ENCODE peak calls at places on chromosomes 1 and 21, in four cellular contexts. One of them, this sample, is unnamed.

GRCh38 chr1:30447701-30448100 is 275.7 kb downstream of the MATN1 start:
- DNase-seq in K562: no peak
- DNase-seq in H1: no peak
- DNase-seq in HepG2: no peak
- DNase-seq in this sample: no peak

GRCh38 chr21:39184050-39184980 is 1.1 kb upstream of the PSMG1 start:
- DNase-seq in HepG2: no peak
- DNase-seq in H1: no peak
- DNase-seq in K562: no peak
- DNase-seq in this sample: no peak

GRCh38 chr1:48016526-48016925 is 19.3 kb upstream of the TRABD2B start:
- DNase-seq in HepG2: no peak
- DNase-seq in K562: no peak
- DNase-seq in H1: no peak
- DNase-seq in this sample: no peak

GRCh38 chr1:11505591-11506538 is 26.9 kb downstream of the DISP3 start:
- DNase-seq in K562: no peak
- DNase-seq in H1: no peak
- DNase-seq in HepG2: no peak
- DNase-seq in this sample: no peak

GRCh38 chr1:110319332-110320167 is 19.6 kb upstream of the RBM15 start:
- DNase-seq in HepG2: no peak
- DNase-seq in K562: no peak
- DNase-seq in H1: no peak
- DNase-seq in this sample: no peak

GRCh38 chr1:40344597-40344996 is 27.5 kb upstream of the COL9A2 start:
- DNase-seq in K562: no peak
- DNase-seq in H1: no peak
- DNase-seq in HepG2: peak; percentile 43
- DNase-seq in this sample: no peak

GRCh38 chr1:31152181-31152768 is 86.8 kb upstream of the PUM1 start:
- DNase-seq in HepG2: peak; percentile 39
- DNase-seq in H1: no peak
- DNase-seq in K562: no peak
- DNase-seq in this sample: no peak

GRCh38 chr1:50348449-50349241 is 74.6 kb downstream of the DMRTA2 start:
- DNase-seq in H1: no peak
- DNase-seq in K562: peak; percentile 78
- DNase-seq in HepG2: peak; percentile 69
- DNase-seq in this sample: no peak

GRCh38 chr1:222665964-222666363 is 46.3 kb downstream of the AIDA start:
- DNase-seq in K562: no peak
- DNase-seq in H1: no peak
- DNase-seq in HepG2: no peak
- DNase-seq in this sample: no peak

GRCh38 chr1:31574749-31575372 is 1.5 kb upstream of the TINAGL1 start:
- DNase-seq in K562: peak; percentile 48
- DNase-seq in H1: no peak
- DNase-seq in HepG2: no peak
- DNase-seq in this sample: no peak

GRCh38 chr1:3161130-3161840 is 92.3 kb downstream of the PRDM16 start:
- DNase-seq in HepG2: no peak
- DNase-seq in H1: no peak
- DNase-seq in K562: no peak
- DNase-seq in this sample: no peak

GRCh38 chr1:208333676-208334075 is 89.5 kb upstream of the PLXNA2 start:
- DNase-seq in H1: no peak
- DNase-seq in HepG2: no peak
- DNase-seq in K562: no peak
- DNase-seq in this sample: no peak

GRCh38 chr1:27536004-27536757 is 46.2 kb upstream of the WASF2 start:
- DNase-seq in H1: no peak
- DNase-seq in HepG2: no peak
- DNase-seq in K562: no peak
- DNase-seq in this sample: no peak

GRCh38 chr1:9291914-9292360 is 757 bp upstream of the SPSB1 start:
- DNase-seq in H1: no peak
- DNase-seq in HepG2: peak; percentile 58
- DNase-seq in K562: no peak
- DNase-seq in this sample: no peak

GRCh38 chr1:60897003-60897402 is 185.4 kb upstream of the NFIA start:
- DNase-seq in HepG2: no peak
- DNase-seq in H1: no peak
- DNase-seq in K562: no peak
- DNase-seq in this sample: no peak

GRCh38 chr1:17874231-17874630 is 119.1 kb downstream of the ACTL8 start:
- DNase-seq in K562: no peak
- DNase-seq in HepG2: no peak
- DNase-seq in H1: no peak
- DNase-seq in this sample: no peak

GRCh38 chr1:53899206-53899628 is 5.2 kb downstream of the DIO1 start:
- DNase-seq in H1: no peak
- DNase-seq in HepG2: peak; percentile 79
- DNase-seq in K562: no peak
- DNase-seq in this sample: no peak

GRCh38 chr1:47969478-47969877 is 27.7 kb downstream of the TRABD2B start:
- DNase-seq in K562: no peak
- DNase-seq in H1: no peak
- DNase-seq in HepG2: no peak
- DNase-seq in this sample: no peak

GRCh38 chr21:45129231-45129923 is 55.0 kb downstream of the ADARB1 start:
- DNase-seq in H1: no peak
- DNase-seq in K562: peak; percentile 50
- DNase-seq in HepG2: no peak
- DNase-seq in this sample: no peak

GRCh38 chr21:43815107-43815742 is 25.8 kb downstream of the RRP1 start:
- DNase-seq in HepG2: no peak
- DNase-seq in K562: peak; percentile 94
- DNase-seq in H1: no peak
- DNase-seq in this sample: no peak

GRCh38 chr1:115829023-115829674 is 11.8 kb downstream of the NHLH2 start:
- DNase-seq in HepG2: peak; percentile 28
- DNase-seq in H1: no peak
- DNase-seq in K562: peak; percentile 29
- DNase-seq in this sample: no peak

GRCh38 chr1:20724364-20725188 is 6.8 kb upstream of the KIF17 start:
- DNase-seq in K562: no peak
- DNase-seq in H1: no peak
- DNase-seq in HepG2: no peak
- DNase-seq in this sample: no peak

GRCh38 chr1:20726932-20727745 is 5.4 kb downstream of the SH2D5 start:
- DNase-seq in HepG2: no peak
- DNase-seq in H1: no peak
- DNase-seq in K562: no peak
- DNase-seq in this sample: no peak

GRCh38 chr1:20725189-20726106 is 7.1 kb downstream of the SH2D5 start:
- DNase-seq in HepG2: no peak
- DNase-seq in H1: no peak
- DNase-seq in K562: no peak
- DNase-seq in this sample: no peak

GRCh38 chr1:20727746-20728316 is 4.7 kb downstream of the SH2D5 start:
- DNase-seq in H1: no peak
- DNase-seq in HepG2: no peak
- DNase-seq in K562: peak; percentile 55
- DNase-seq in this sample: no peak

DNA sequence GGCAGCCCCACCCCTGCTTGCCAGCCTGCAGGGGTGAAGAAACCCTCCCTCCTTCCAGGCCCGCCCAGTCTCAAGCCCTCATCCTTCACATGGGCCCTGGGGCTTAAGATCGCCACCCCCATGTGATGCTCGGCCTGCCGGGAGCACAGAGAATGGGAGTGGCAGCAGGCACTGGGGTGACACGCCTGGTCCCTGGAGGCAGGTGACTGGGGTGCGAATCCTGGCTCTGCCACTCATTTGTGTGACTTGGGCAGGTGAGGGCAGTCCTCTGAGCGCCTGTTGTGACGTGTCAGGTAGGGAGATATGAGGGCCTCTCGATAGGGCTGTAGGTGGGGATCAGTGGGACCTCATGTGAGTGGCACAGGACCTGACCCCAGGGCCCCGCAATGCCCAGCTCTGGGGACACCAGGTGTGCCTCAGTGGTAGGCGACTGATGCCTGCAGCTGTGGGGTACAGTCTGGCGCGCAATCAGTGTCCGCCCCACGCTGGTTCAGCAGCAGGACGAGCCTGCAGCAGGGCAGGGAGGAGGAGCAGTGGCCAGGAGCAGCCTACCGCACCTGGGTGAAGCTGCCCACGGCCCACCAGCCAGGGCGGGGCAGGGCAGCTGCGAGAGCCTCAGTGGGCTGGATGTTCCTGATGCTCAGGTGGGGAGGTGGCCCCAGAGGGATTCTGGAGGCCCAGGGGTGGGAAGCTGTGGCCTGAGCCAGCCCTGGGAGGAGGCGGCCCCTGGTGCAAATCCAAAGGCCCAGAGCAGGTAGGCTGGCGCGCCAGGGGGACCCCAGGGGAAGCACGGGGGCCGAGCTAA is 6.2 kb downstream of the SH2D5 start:
- DNase-seq in K562: no peak
- DNase-seq in H1: no peak
- DNase-seq in HepG2: no peak
- DNase-seq in this sample: no peak
- TF ChIP-seq HDAC6 in K562: no peak
- TF ChIP-seq HDAC6 in H1: no peak
- TF ChIP-seq HDAC6 in HepG2: no peak
- TF ChIP-seq HDAC6 in this sample: no peak

GRCh38 chr1:157274698-157275534 is 136.7 kb upstream of the ETV3 start:
- DNase-seq in HepG2: no peak
- DNase-seq in K562: peak; percentile 33
- DNase-seq in H1: no peak
- DNase-seq in this sample: no peak
- TF ChIP-seq HDAC6 in HepG2: no peak
- TF ChIP-seq HDAC6 in K562: no peak
- TF ChIP-seq HDAC6 in H1: no peak
- TF ChIP-seq HDAC6 in this sample: no peak

GRCh38 chr1:66954208-66954607 is 29.4 kb downstream of the MIER1 start:
- DNase-seq in K562: no peak
- DNase-seq in HepG2: no peak
- DNase-seq in H1: no peak
- DNase-seq in this sample: no peak

GRCh38 chr1:66947267-66947666 is 22.5 kb downstream of the MIER1 start:
- DNase-seq in H1: no peak
- DNase-seq in K562: no peak
- DNase-seq in HepG2: no peak
- DNase-seq in this sample: no peak

GRCh38 chr1:66951513-66951912 is 26.7 kb downstream of the MIER1 start:
- DNase-seq in K562: no peak
- DNase-seq in H1: no peak
- DNase-seq in HepG2: no peak
- DNase-seq in this sample: no peak
- TF ChIP-seq HDAC6 in K562: no peak
- TF ChIP-seq HDAC6 in H1: no peak
- TF ChIP-seq HDAC6 in HepG2: no peak
- TF ChIP-seq HDAC6 in this sample: no peak

DNA sequence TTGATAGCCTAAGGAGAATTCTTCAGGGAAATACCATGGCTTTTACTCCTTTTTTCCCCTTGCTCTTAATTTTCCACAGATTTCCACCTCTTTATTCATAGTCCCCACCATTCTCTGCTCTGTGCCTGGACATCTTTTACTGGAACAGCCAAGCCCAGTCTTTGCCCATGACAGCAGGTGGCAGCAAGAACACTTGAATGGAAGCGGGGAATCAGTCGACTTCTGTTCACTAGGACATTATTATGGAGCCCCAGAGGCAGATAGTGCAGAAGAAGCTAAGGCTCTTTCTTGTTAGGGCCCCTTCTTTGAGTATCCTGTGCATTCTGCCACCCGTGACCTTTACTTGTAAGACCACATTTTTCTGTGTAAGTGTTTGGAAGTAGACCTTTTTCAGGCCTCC is 6.3 kb downstream of the OR14I1 start:
- DNase-seq in K562: no peak
- DNase-seq in H1: no peak
- DNase-seq in HepG2: peak; percentile 63
- DNase-seq in this sample: no peak
- TF ChIP-seq HDAC6 in K562: no peak
- TF ChIP-seq HDAC6 in H1: no peak
- TF ChIP-seq HDAC6 in HepG2: no peak
- TF ChIP-seq HDAC6 in this sample: no peak

GRCh38 chr1:113858982-113859381 is 12.5 kb downstream of the PTPN22 start:
- DNase-seq in HepG2: no peak
- DNase-seq in H1: no peak
- DNase-seq in K562: no peak
- DNase-seq in this sample: no peak

GRCh38 chr1:113861641-113862040 is 9.9 kb downstream of the PTPN22 start:
- DNase-seq in K562: no peak
- DNase-seq in H1: no peak
- DNase-seq in HepG2: no peak
- DNase-seq in this sample: no peak

GRCh38 chr1:113858418-113858817 is 13.1 kb downstream of the PTPN22 start:
- DNase-seq in HepG2: no peak
- DNase-seq in H1: no peak
- DNase-seq in K562: no peak
- DNase-seq in this sample: no peak

GRCh38 chr1:113860891-113861290 is 10.6 kb downstream of the PTPN22 start:
- DNase-seq in HepG2: no peak
- DNase-seq in K562: no peak
- DNase-seq in H1: no peak
- DNase-seq in this sample: no peak

DNA sequence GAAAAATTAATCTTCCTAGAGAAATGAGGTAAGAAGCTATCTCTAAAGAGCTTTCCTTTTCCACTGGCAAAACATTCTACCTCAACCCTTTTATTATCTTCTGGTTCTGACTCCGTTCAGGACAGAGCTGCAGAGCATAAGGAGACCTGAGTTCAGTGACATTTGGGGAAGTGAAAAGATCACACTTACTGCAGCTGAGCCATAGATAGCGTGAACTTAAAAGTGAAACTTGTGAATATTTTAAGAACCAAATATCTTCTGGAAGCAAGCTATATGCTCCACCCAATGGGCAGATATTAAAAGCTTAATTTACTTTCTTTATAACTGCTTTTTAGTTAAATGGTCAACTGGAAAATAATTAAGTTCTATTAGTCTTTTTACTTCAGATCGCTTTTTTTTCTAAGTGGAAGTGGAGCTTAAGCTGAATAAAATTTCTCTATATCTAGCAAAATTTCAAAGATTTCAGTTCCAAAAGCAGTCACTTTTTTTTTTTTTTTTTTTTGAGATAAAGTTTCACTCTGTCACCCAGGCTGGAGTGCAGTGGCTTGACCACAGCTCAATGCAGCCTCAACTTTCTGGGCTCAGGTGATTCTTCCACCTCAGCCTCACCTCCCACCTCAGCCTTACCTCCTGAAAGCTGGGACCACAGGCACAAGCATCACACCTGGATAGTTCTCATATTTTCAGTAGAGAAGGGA is 11.9 kb downstream of the PTPN22 start:
- DNase-seq in K562: no peak
- DNase-seq in HepG2: no peak
- DNase-seq in H1: no peak
- DNase-seq in this sample: peak; percentile 87
- TF ChIP-seq HDAC6 in K562: no peak
- TF ChIP-seq HDAC6 in HepG2: no peak
- TF ChIP-seq HDAC6 in H1: no peak
- TF ChIP-seq HDAC6 in this sample: no peak

This sample was measured in GM12878.